ENCODE peak calls at places on chromosomes 5 and 9, in six cellular contexts. One of them, this sample, is unnamed.

GRCh38 chr5:142925795-142926194 is 155.6 kb downstream of the ARHGAP26 start:
- DNase-seq in astrocyte of the spinal cord: peak
- DNase-seq in fibroblast of mammary gland: peak
- DNase-seq in foreskin fibroblast: peak
- DNase-seq in psoas muscle: no peak
- DNase-seq in PC-3: peak
- DNase-seq in this sample: peak

GRCh38 chr5:126477681-126478117 is 54.5 kb downstream of the GRAMD2B start:
- DNase-seq in fibroblast of mammary gland: peak
- DNase-seq in astrocyte of the spinal cord: peak
- DNase-seq in foreskin fibroblast: no peak
- DNase-seq in psoas muscle: no peak
- DNase-seq in PC-3: no peak
- DNase-seq in this sample: no peak

GRCh38 chr9:137176302-137177182 is 4.7 kb upstream of the TMEM210 start:
- DNase-seq in foreskin fibroblast: peak
- DNase-seq in fibroblast of mammary gland: peak
- DNase-seq in astrocyte of the spinal cord: peak
- DNase-seq in psoas muscle: no peak
- DNase-seq in PC-3: peak
- DNase-seq in this sample: no peak

GRCh38 chr5:40939753-40940152 is 30.5 kb downstream of the C7 start:
- DNase-seq in PC-3: no peak
- DNase-seq in psoas muscle: no peak
- DNase-seq in fibroblast of mammary gland: no peak
- DNase-seq in foreskin fibroblast: no peak
- DNase-seq in astrocyte of the spinal cord: no peak
- DNase-seq in this sample: no peak

GRCh38 chr9:85742630-85742928 is 825 bp upstream of the AGTPBP1 start:
- DNase-seq in psoas muscle: no peak
- DNase-seq in foreskin fibroblast: peak
- DNase-seq in PC-3: peak
- DNase-seq in astrocyte of the spinal cord: peak
- DNase-seq in fibroblast of mammary gland: peak
- DNase-seq in this sample: no peak

GRCh38 chr9:115008536-115008935 is 78.1 kb upstream of the TNFSF8 start:
- DNase-seq in psoas muscle: no peak
- DNase-seq in PC-3: peak
- DNase-seq in astrocyte of the spinal cord: peak
- DNase-seq in foreskin fibroblast: peak
- DNase-seq in fibroblast of mammary gland: peak
- DNase-seq in this sample: no peak

GRCh38 chr9:21813575-21814473 is 11.4 kb downstream of the MTAP start:
- DNase-seq in foreskin fibroblast: peak
- DNase-seq in PC-3: peak
- DNase-seq in fibroblast of mammary gland: peak
- DNase-seq in psoas muscle: peak
- DNase-seq in astrocyte of the spinal cord: peak
- DNase-seq in this sample: peak

GRCh38 chr5:145908206-145908945 is 28.0 kb upstream of the SH3RF2 start:
- DNase-seq in fibroblast of mammary gland: no peak
- DNase-seq in foreskin fibroblast: no peak
- DNase-seq in psoas muscle: no peak
- DNase-seq in PC-3: peak
- DNase-seq in astrocyte of the spinal cord: no peak
- DNase-seq in this sample: no peak

GRCh38 chr9:17134396-17134842 is 421 bp upstream of the CNTLN start:
- DNase-seq in fibroblast of mammary gland: peak
- DNase-seq in PC-3: peak
- DNase-seq in foreskin fibroblast: peak
- DNase-seq in psoas muscle: no peak
- DNase-seq in astrocyte of the spinal cord: no peak
- DNase-seq in this sample: no peak

GRCh38 chr5:132865668-132866341 is 464 bp downstream of the GDF9 start:
- DNase-seq in PC-3: no peak
- DNase-seq in foreskin fibroblast: no peak
- DNase-seq in psoas muscle: no peak
- DNase-seq in fibroblast of mammary gland: no peak
- DNase-seq in astrocyte of the spinal cord: no peak
- DNase-seq in this sample: no peak

GRCh38 chr9:114621975-114622609 is 11.0 kb downstream of the TMEM268 start:
- DNase-seq in foreskin fibroblast: peak
- DNase-seq in astrocyte of the spinal cord: peak
- DNase-seq in PC-3: peak
- DNase-seq in fibroblast of mammary gland: peak
- DNase-seq in psoas muscle: no peak
- DNase-seq in this sample: no peak

GRCh38 chr5:91128604-91129003 is 254.5 kb downstream of the ARRDC3 start:
- DNase-seq in fibroblast of mammary gland: no peak
- DNase-seq in PC-3: peak
- DNase-seq in foreskin fibroblast: peak
- DNase-seq in astrocyte of the spinal cord: no peak
- DNase-seq in psoas muscle: no peak
- DNase-seq in this sample: no peak

GRCh38 chr5:132261881-132262845 is 4.7 kb downstream of the PDLIM4 start:
- DNase-seq in fibroblast of mammary gland: no peak
- DNase-seq in psoas muscle: no peak
- DNase-seq in PC-3: no peak
- DNase-seq in foreskin fibroblast: no peak
- DNase-seq in astrocyte of the spinal cord: no peak
- DNase-seq in this sample: no peak

GRCh38 chr9:34547960-34548603 is 25.3 kb upstream of the ENHO start:
- DNase-seq in fibroblast of mammary gland: peak
- DNase-seq in PC-3: no peak
- DNase-seq in astrocyte of the spinal cord: peak
- DNase-seq in psoas muscle: peak
- DNase-seq in foreskin fibroblast: peak
- DNase-seq in this sample: no peak

GRCh38 chr5:126416266-126416925 is 6.8 kb upstream of the GRAMD2B start:
- DNase-seq in PC-3: peak
- DNase-seq in foreskin fibroblast: no peak
- DNase-seq in psoas muscle: no peak
- DNase-seq in astrocyte of the spinal cord: no peak
- DNase-seq in fibroblast of mammary gland: no peak
- DNase-seq in this sample: no peak

GRCh38 chr5:168307925-168308584 is 16.6 kb downstream of the WWC1 start:
- DNase-seq in fibroblast of mammary gland: no peak
- DNase-seq in foreskin fibroblast: no peak
- DNase-seq in PC-3: no peak
- DNase-seq in astrocyte of the spinal cord: no peak
- DNase-seq in psoas muscle: no peak
- DNase-seq in this sample: no peak

GRCh38 chr9:83423815-83424707 is 114.1 kb downstream of the FRMD3 start:
- DNase-seq in fibroblast of mammary gland: no peak
- DNase-seq in foreskin fibroblast: no peak
- DNase-seq in psoas muscle: no peak
- DNase-seq in astrocyte of the spinal cord: no peak
- DNase-seq in PC-3: no peak
- DNase-seq in this sample: no peak

GRCh38 chr9:134178781-134179551 is 14.6 kb upstream of the RNU6ATAC start:
- DNase-seq in astrocyte of the spinal cord: peak
- DNase-seq in PC-3: no peak
- DNase-seq in psoas muscle: peak
- DNase-seq in fibroblast of mammary gland: peak
- DNase-seq in foreskin fibroblast: no peak
- DNase-seq in this sample: no peak

GRCh38 chr5:145668714-145669113 is 166.4 kb downstream of the PRELID2 start:
- DNase-seq in foreskin fibroblast: no peak
- DNase-seq in fibroblast of mammary gland: no peak
- DNase-seq in PC-3: peak
- DNase-seq in psoas muscle: no peak
- DNase-seq in astrocyte of the spinal cord: no peak
- DNase-seq in this sample: no peak

GRCh38 chr5:74945561-74946165 is 79.5 kb upstream of the FAM169A start:
- DNase-seq in PC-3: no peak
- DNase-seq in foreskin fibroblast: peak
- DNase-seq in fibroblast of mammary gland: peak
- DNase-seq in astrocyte of the spinal cord: no peak
- DNase-seq in psoas muscle: no peak
- DNase-seq in this sample: no peak

GRCh38 chr5:74942622-74943286 is 76.6 kb upstream of the FAM169A start:
- DNase-seq in astrocyte of the spinal cord: no peak
- DNase-seq in fibroblast of mammary gland: no peak
- DNase-seq in PC-3: no peak
- DNase-seq in foreskin fibroblast: no peak
- DNase-seq in psoas muscle: no peak
- DNase-seq in this sample: no peak

GRCh38 chr5:74946471-74946870 is 80.3 kb upstream of the FAM169A start:
- DNase-seq in fibroblast of mammary gland: peak
- DNase-seq in psoas muscle: no peak
- DNase-seq in astrocyte of the spinal cord: no peak
- DNase-seq in PC-3: no peak
- DNase-seq in foreskin fibroblast: peak
- DNase-seq in this sample: no peak

GRCh38 chr5:74940782-74941363 is 74.7 kb upstream of the FAM169A start:
- DNase-seq in astrocyte of the spinal cord: no peak
- DNase-seq in fibroblast of mammary gland: no peak
- DNase-seq in foreskin fibroblast: no peak
- DNase-seq in psoas muscle: no peak
- DNase-seq in PC-3: no peak
- DNase-seq in this sample: no peak

GRCh38 chr5:74943905-74944304 is 77.7 kb upstream of the FAM169A start:
- DNase-seq in astrocyte of the spinal cord: no peak
- DNase-seq in foreskin fibroblast: no peak
- DNase-seq in PC-3: no peak
- DNase-seq in psoas muscle: no peak
- DNase-seq in fibroblast of mammary gland: no peak
- DNase-seq in this sample: no peak
- TF ChIP-seq CTCF in astrocyte of the spinal cord: peak
- TF ChIP-seq CTCF in foreskin fibroblast: no peak
- TF ChIP-seq CTCF in PC-3: no peak
- TF ChIP-seq CTCF in psoas muscle: no peak
- TF ChIP-seq CTCF in fibroblast of mammary gland: peak
- TF ChIP-seq CTCF in this sample: no peak

GRCh38 chr5:124156408-124157027 is 589.9 kb downstream of the ZNF608 start:
- DNase-seq in astrocyte of the spinal cord: peak
- DNase-seq in foreskin fibroblast: peak
- DNase-seq in fibroblast of mammary gland: peak
- DNase-seq in psoas muscle: no peak
- DNase-seq in PC-3: no peak
- DNase-seq in this sample: no peak

GRCh38 chr5:124154714-124155113 is 591.7 kb downstream of the ZNF608 start:
- DNase-seq in foreskin fibroblast: no peak
- DNase-seq in psoas muscle: no peak
- DNase-seq in astrocyte of the spinal cord: no peak
- DNase-seq in PC-3: no peak
- DNase-seq in fibroblast of mammary gland: no peak
- DNase-seq in this sample: no peak

GRCh38 chr5:124161286-124161685 is 585.2 kb downstream of the ZNF608 start:
- DNase-seq in astrocyte of the spinal cord: no peak
- DNase-seq in psoas muscle: no peak
- DNase-seq in foreskin fibroblast: no peak
- DNase-seq in PC-3: no peak
- DNase-seq in fibroblast of mammary gland: no peak
- DNase-seq in this sample: peak

GRCh38 chr5:124160265-124160664 is 586.2 kb downstream of the ZNF608 start:
- DNase-seq in foreskin fibroblast: no peak
- DNase-seq in astrocyte of the spinal cord: no peak
- DNase-seq in psoas muscle: no peak
- DNase-seq in fibroblast of mammary gland: no peak
- DNase-seq in PC-3: no peak
- DNase-seq in this sample: no peak

DNA sequence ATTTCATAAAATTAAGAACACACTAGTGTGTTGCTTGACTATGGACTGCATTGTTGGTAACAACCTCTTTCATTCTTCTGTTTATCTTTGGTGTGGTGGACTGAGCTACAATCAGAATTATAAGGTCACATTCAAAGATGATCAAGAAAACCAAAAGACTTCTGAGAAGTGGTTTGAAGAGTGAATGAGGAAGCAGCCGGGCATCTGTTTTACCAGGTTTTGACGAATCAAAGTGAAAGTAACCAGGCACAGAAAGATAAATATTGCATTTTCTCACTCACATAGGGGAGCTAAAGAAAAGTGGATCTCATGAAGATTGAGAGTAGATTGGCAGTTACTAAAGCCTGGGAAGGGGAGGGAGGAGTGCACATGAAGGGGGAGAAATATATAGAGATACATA is 589.1 kb downstream of the ZNF608 start:
- DNase-seq in foreskin fibroblast: peak
- DNase-seq in psoas muscle: no peak
- DNase-seq in PC-3: no peak
- DNase-seq in astrocyte of the spinal cord: peak
- DNase-seq in fibroblast of mammary gland: no peak
- DNase-seq in this sample: no peak
- H3K4me3 ChIP-seq in foreskin fibroblast: peak
- H3K4me3 ChIP-seq in psoas muscle: no peak
- H3K4me3 ChIP-seq in PC-3: peak
- H3K4me3 ChIP-seq in astrocyte of the spinal cord: no peak
- H3K4me3 ChIP-seq in fibroblast of mammary gland: no peak
- H3K4me3 ChIP-seq in this sample: no peak

DNA sequence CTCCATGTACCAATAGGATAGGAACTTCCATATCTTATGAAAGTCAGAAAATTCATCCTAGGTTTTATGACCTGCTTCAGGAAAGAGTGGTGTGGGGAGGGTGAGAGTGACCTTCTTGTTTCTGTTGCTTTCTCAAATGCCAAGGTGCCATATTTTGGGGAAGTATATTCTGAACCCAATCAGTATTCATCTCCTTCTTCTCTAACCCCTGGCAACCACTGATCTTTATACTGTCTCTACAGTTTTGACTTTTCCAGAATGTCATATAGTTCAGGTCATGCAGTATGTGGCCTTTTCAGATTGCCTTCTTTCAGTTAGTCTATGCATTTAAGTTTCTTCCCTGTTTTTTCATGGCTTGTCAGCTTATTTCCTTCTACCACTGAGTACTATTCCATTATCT is 321.4 kb upstream of the SEMA6A start:
- DNase-seq in astrocyte of the spinal cord: no peak
- DNase-seq in fibroblast of mammary gland: no peak
- DNase-seq in psoas muscle: no peak
- DNase-seq in PC-3: no peak
- DNase-seq in foreskin fibroblast: no peak
- DNase-seq in this sample: no peak
- TF ChIP-seq CTCF in astrocyte of the spinal cord: no peak
- TF ChIP-seq CTCF in fibroblast of mammary gland: no peak
- TF ChIP-seq CTCF in psoas muscle: no peak
- TF ChIP-seq CTCF in PC-3: no peak
- TF ChIP-seq CTCF in foreskin fibroblast: no peak
- TF ChIP-seq CTCF in this sample: no peak

DNA sequence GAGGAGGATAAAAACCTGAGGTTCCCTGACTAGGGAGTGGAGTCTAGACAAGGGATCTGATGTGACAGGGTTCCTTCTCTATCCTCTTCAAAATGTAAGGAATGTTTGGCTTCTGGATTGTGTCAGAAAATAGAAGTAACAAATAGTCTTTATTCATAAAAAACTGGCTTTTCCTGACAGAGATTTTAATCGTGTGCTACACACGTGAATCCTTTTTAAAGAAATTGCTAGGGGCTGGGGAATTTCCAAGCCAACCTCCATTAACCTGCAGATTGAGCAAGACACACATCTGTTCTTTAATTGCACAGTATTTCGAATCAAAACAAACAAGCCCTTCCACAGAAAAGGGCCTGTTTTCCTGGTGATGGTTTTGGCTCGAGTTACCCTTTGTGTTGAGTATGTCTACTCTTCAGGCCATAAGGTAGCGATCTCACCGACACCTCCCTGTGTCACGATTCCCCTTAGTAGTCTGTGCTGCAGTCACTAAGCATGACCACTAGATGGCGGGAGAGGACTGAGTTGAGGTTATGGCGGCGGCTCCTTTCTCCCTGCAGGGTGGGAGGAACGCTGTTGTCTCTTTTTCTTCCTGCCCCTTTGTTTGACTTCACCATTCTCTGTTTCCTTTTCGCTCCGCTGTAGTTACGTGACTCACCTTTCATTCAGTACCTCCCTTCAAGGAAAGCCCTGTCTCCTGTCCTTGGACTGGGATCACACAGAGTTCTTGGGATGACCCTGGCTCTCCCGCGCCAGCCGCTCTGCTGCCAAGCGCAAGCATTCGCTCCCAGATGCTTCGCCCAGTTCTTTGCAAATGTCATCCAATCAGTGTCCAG is 137.1 kb upstream of the SLC24A2 start:
- DNase-seq in psoas muscle: peak
- DNase-seq in PC-3: peak
- DNase-seq in foreskin fibroblast: peak
- DNase-seq in fibroblast of mammary gland: peak
- DNase-seq in astrocyte of the spinal cord: peak
- DNase-seq in this sample: peak
- H3K4me3 ChIP-seq in psoas muscle: peak
- H3K4me3 ChIP-seq in PC-3: peak
- H3K4me3 ChIP-seq in foreskin fibroblast: peak
- H3K4me3 ChIP-seq in fibroblast of mammary gland: peak
- H3K4me3 ChIP-seq in astrocyte of the spinal cord: peak
- H3K4me3 ChIP-seq in this sample: peak